ENCODE peak calls at places on chromosome 11, in ten cellular contexts. A is NCI-H1105; J is cardiac fibroblast; L is Calu3; I is EH; P is T-cell; Y is uterus; S is activated CD4-positive, alpha-beta T cell treated with anti-CD3 and anti-CD28 coated beads for 48 hours; F is spleen; V is amniotic stem cell. G is an unnamed sample.
A peak's percentile ranks its signal among the peaks of the same experiment; 100 is the strongest.

GRCh38 chr11:80914311-80914710 is 1473.5 kb upstream of the TENM4 start:
- DNase-seq in L (no peak), S (no peak), A (no peak), F (no peak), P (no peak), I (no peak), J (no peak), Y (no peak), V (no peak), G (no peak)

GRCh38 chr11:7597620-7598019 is 75.7 kb downstream of the CYB5R2 start:
- DNase-seq in V (no peak), P (no peak), Y (no peak), J (no peak), F (no peak), A (peak; percentile 65), I (no peak), S (no peak), L (peak; percentile 86), G (no peak)

GRCh38 chr11:28518825-28519224 is 410.6 kb downstream of the METTL15 start:
- DNase-seq in I (no peak), S (no peak), P (no peak), Y (no peak), F (no peak), L (no peak), J (no peak), A (no peak), V (no peak), G (no peak)

GRCh38 chr11:114243461-114244372 is 52.5 kb upstream of the NNMT start:
- DNase-seq in L (no peak), I (no peak), S (no peak), P (no peak), J (peak; percentile 24), Y (no peak), V (no peak), A (peak; percentile 89), F (no peak), G (no peak)

GRCh38 chr11:119540370-119541125 is 117.6 kb upstream of the THY1 start:
- DNase-seq in L (no peak), J (no peak), V (no peak), A (no peak), F (peak; percentile 54), P (no peak), S (no peak), Y (no peak), I (no peak), G (peak; percentile 45)

GRCh38 chr11:119351232-119351631 is 4.7 kb upstream of the MFRP start:
- DNase-seq in S (no peak), I (no peak), V (no peak), L (no peak), A (no peak), Y (no peak), F (no peak), J (no peak), P (no peak), G (no peak)

GRCh38 chr11:18612394-18612793 is 12.8 kb downstream of the MISFA start:
- DNase-seq in L (no peak), I (no peak), J (no peak), A (no peak), Y (no peak), F (no peak), P (no peak), S (no peak), V (no peak), G (no peak)

GRCh38 chr11:64609436-64610047 is 18.5 kb downstream of the SLC22A12 start:
- DNase-seq in V (no peak), S (no peak), P (no peak), I (no peak), Y (no peak), A (no peak), F (no peak), J (no peak), L (no peak), G (no peak)

GRCh38 chr11:114296190-114296978 is at the start of gene NNMT:
- DNase-seq in A (no peak), F (no peak), I (peak; percentile 99), Y (peak; percentile 74), S (no peak), J (peak; percentile 98), L (peak; percentile 65), P (no peak), V (peak; percentile 81), G (peak; percentile 91)

GRCh38 chr11:65224939-65225283 is 36.9 kb upstream of the POLA2 start:
- DNase-seq in F (no peak), A (no peak), J (peak; percentile 77), S (no peak), Y (peak; percentile 49), P (no peak), L (peak; percentile 27), I (peak; percentile 75), V (peak; percentile 32), G (peak; percentile 68)

GRCh38 chr11:81165164-81165563 is 1568.5 kb downstream of the FAM181B start:
- DNase-seq in V (no peak), F (no peak), Y (no peak), S (no peak), A (no peak), I (no peak), J (no peak), L (no peak), P (no peak), G (no peak)

GRCh38 chr11:45275823-45276222 is 10.3 kb downstream of the SYT13 start:
- DNase-seq in F (no peak), P (no peak), L (no peak), Y (no peak), V (no peak), A (no peak), I (no peak), S (no peak), J (peak; percentile 71), G (no peak)

GRCh38 chr11:73375830-73376167 is 400 bp upstream of the RELT start:
- DNase-seq in F (no peak), J (no peak), P (no peak), L (no peak), Y (no peak), I (no peak), V (no peak), S (no peak), A (no peak), G (no peak)

GRCh38 chr11:122673706-122674105 is 18.2 kb downstream of the UBASH3B start:
- DNase-seq in F (no peak), S (no peak), L (no peak), Y (no peak), A (no peak), P (no peak), I (peak; percentile 64), V (no peak), J (peak; percentile 51), G (no peak)

GRCh38 chr11:122776546-122776945 is 61.8 kb upstream of the CRTAM start:
- DNase-seq in J (no peak), L (no peak), S (no peak), V (no peak), A (no peak), P (no peak), F (no peak), Y (no peak), I (peak; percentile 39), G (no peak)

GRCh38 chr11:76839326-76839725 is 21.4 kb upstream of the ACER3 start:
- DNase-seq in V (no peak), A (no peak), F (no peak), J (no peak), Y (no peak), P (no peak), S (no peak), I (no peak), L (no peak), G (no peak)

GRCh38 chr11:106092446-106092845 is 15.0 kb downstream of the AASDHPPT start:
- DNase-seq in P (no peak), F (no peak), J (no peak), S (no peak), V (no peak), A (no peak), I (no peak), L (no peak), Y (no peak), G (no peak)

GRCh38 chr11:1222491-1223345 is at the start of gene MUC5B:
- DNase-seq in S (no peak), A (no peak), I (no peak), J (no peak), P (no peak), Y (no peak), L (peak; percentile 75), F (peak; percentile 70), V (no peak), G (no peak)

GRCh38 chr11:14342906-14343305 is 16.1 kb downstream of the RRAS2 start:
- DNase-seq in L (no peak), Y (no peak), J (peak; percentile 83), P (no peak), V (no peak), I (peak; percentile 56), S (no peak), F (no peak), A (no peak), G (no peak)

GRCh38 chr11:17486666-17487065 is 10.0 kb upstream of the ABCC8 start:
- DNase-seq in J (no peak), V (no peak), F (no peak), P (no peak), Y (no peak), S (no peak), A (no peak), L (no peak), I (no peak), G (no peak)

GRCh38 chr11:121606354-121606753 is 153.6 kb upstream of the SORL1-AS1 start:
- DNase-seq in A (no peak), J (no peak), L (no peak), I (no peak), Y (no peak), F (no peak), V (no peak), S (no peak), P (no peak), G (no peak)

GRCh38 chr11:134125507-134125906 is 56.6 kb downstream of the JAM3 start:
- DNase-seq in P (no peak), V (no peak), J (peak; percentile 62), I (no peak), S (no peak), F (no peak), Y (no peak), A (no peak), L (no peak), G (no peak)

G was measured in tibial artery.